ENCODE peak calls at places on chromosome 7, in nine cellular contexts. G, C, Z, K, W, V, N, X and Y are unnamed samples.

GRCh38 chr7:29977926-29978652 is 11.5 kb downstream of the SCRN1 start:
- DNase-seq in V (no peak), G (no peak), N (no peak), C (no peak), X (peak), K (no peak), W (peak), Z (no peak), Y (no peak)

GRCh38 chr7:121748546-121748945 is 124.4 kb upstream of the PTPRZ1 start:
- DNase-seq in N (no peak), Z (no peak), G (no peak), X (no peak), W (no peak), C (no peak), K (no peak), V (no peak), Y (no peak)

GRCh38 chr7:22109761-22110160 is 164.1 kb upstream of the CDCA7L start:
- DNase-seq in V (peak), Z (peak), C (no peak), X (peak), W (peak), G (no peak), N (peak), K (peak), Y (no peak)

GRCh38 chr7:85068796-85069195 is 118.1 kb downstream of the SEMA3D start:
- DNase-seq in X (no peak), K (no peak), C (no peak), Z (no peak), V (peak), N (peak), G (no peak), W (peak), Y (peak)

GRCh38 chr7:103011650-103012049 is 62.9 kb downstream of the FBXL13 start:
- DNase-seq in N (peak), X (no peak), Z (no peak), W (peak), V (peak), K (no peak), G (no peak), C (no peak), Y (no peak)

GRCh38 chr7:117781707-117782106 is 91.5 kb downstream of the CTTNBP2 start:
- DNase-seq in X (peak), N (peak), W (peak), V (no peak), K (no peak), C (no peak), G (no peak), Z (no peak), Y (no peak)

GRCh38 chr7:142800103-142800502 is 29.3 kb downstream of the PRSS2 start:
- DNase-seq in W (no peak), G (no peak), Z (no peak), X (no peak), V (no peak), K (no peak), C (no peak), N (no peak), Y (no peak)

GRCh38 chr7:120591-120991 is 71.8 kb upstream of the FAM20C start:
- DNase-seq in V (no peak), K (no peak), X (peak), G (no peak), W (no peak), C (no peak), Z (no peak), N (no peak), Y (no peak)

GRCh38 chr7:80724249-80724871 is 85.9 kb downstream of the CD36 start:
- DNase-seq in G (no peak), W (peak), Z (no peak), N (peak), V (peak), C (no peak), K (no peak), X (peak), Y (peak)

GRCh38 chr7:149862156-149862555 is 11.6 kb upstream of the ATP6V0E2 start:
- DNase-seq in N (no peak), C (no peak), X (no peak), W (no peak), V (no peak), G (no peak), K (no peak), Z (no peak), Y (no peak)

GRCh38 chr7:149863500-149863899 is 10.3 kb upstream of the ATP6V0E2 start:
- DNase-seq in G (no peak), X (no peak), Z (no peak), V (no peak), C (no peak), W (no peak), N (no peak), K (no peak), Y (no peak)

GRCh38 chr7:149859881-149860280 is 13.9 kb upstream of the ATP6V0E2 start:
- DNase-seq in X (no peak), K (no peak), W (no peak), N (no peak), G (no peak), Z (no peak), V (no peak), C (no peak), Y (no peak)

GRCh38 chr7:149860821-149861727 is 12.7 kb upstream of the ATP6V0E2 start:
- DNase-seq in V (no peak), C (no peak), Z (no peak), N (no peak), K (no peak), X (peak), W (no peak), G (no peak), Y (no peak)

DNA sequence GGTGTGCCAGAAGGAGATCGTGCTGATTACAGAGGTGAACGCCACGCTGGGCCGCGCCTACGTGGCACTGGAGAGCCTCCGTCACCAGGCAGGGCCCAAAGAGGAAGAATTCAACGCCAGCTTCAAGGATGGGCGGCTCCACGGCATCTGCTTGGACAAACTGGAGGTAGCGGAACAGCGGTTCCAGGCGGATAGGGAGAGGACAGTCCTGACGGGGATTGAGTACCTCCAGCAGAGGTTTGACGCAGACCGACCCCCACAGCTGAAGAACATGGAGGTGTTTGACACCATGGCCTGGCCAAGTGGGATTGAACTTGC is 12.1 kb upstream of the ATP6V0E2 start:
- DNase-seq in C (no peak), G (no peak), K (no peak), X (no peak), W (no peak), V (no peak), Z (no peak), N (no peak), Y (no peak)
- TF ChIP-seq CTCF in C (no peak), G (no peak), K (no peak), X (no peak), W (no peak), V (no peak), Z (no peak), N (no peak), Y (no peak)

GRCh38 chr7:108569381-108570145 is at the start of the genes DNAJB9 and THAP5:
- DNase-seq in K (peak), V (peak), G (peak), C (peak), W (peak), X (peak), N (peak), Z (peak), Y (peak)
- H3K4me3 ChIP-seq in K (peak), V (peak), G (peak), C (peak), W (peak), X (peak), N (peak), Z (peak), Y (peak)

DNA sequence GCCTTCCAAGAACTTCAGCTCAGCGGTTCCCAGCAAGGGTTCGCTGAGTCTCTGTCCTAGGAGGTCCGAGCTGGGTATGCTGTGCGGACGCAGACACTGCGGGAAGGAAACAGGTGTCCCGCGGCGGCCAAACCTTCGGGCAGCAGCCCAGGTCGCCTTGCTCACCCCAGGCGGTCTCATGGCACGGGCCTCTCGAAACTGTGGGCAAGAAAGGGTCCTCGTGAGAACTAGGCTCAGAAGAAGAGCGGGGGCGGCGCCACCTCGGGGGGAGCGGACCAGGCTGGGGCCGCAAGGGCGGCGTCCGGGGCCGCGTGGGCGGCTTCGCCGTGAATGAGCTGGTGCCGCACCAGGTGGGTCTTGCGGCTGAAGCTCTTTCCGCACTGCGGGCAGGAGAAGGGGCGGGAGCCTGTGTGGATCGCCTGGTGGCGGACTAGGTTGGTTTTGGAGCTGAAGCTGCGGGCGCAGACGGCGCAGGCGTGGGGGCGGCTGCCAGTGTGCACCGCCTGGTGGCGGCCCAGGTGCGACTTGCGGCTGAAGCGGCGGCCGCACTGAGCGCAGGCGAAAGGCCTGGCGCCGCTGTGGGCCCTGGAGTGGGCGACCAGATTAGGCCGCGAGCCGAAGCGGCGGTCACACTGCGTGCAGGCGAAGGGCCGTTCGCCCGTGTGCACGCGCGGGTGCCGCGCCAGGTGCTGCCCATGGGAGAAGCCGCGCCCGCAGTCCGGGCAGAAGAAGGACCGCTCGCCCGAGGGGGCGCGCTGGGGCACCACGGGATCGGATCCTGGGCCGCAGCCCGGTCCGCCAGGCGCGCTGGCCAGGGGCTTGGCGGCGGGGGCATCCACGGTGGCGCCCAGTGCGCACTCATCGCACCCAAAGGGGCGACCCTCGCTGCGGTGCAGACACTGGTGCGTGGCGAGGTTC is 8.6 kb downstream of the ZNF467 start:
- DNase-seq in K (peak), V (no peak), W (no peak), Z (no peak), N (no peak), C (no peak), G (no peak), X (peak), Y (no peak)
- TF ChIP-seq CTCF in K (peak), V (no peak), W (no peak), Z (no peak), N (no peak), C (no peak), G (no peak), X (peak), Y (peak)

GRCh38 chr7:91242097-91242846 is 22.0 kb upstream of the FZD1 start:
- DNase-seq in W (peak), V (peak), C (no peak), N (peak), Z (no peak), K (no peak), X (no peak), G (no peak), Y (no peak)

GRCh38 chr7:91247497-91247896 is 16.7 kb upstream of the FZD1 start:
- DNase-seq in N (no peak), W (no peak), G (no peak), V (no peak), C (no peak), Z (no peak), K (no peak), X (peak), Y (no peak)

GRCh38 chr7:91239772-91240171 is 24.5 kb upstream of the FZD1 start:
- DNase-seq in V (no peak), W (no peak), Z (no peak), G (no peak), X (no peak), C (no peak), N (no peak), K (no peak), Y (no peak)

GRCh38 chr7:91240546-91240945 is 23.7 kb upstream of the FZD1 start:
- DNase-seq in K (no peak), Z (no peak), W (no peak), V (peak), C (no peak), G (no peak), N (peak), X (no peak), Y (no peak)

DNA sequence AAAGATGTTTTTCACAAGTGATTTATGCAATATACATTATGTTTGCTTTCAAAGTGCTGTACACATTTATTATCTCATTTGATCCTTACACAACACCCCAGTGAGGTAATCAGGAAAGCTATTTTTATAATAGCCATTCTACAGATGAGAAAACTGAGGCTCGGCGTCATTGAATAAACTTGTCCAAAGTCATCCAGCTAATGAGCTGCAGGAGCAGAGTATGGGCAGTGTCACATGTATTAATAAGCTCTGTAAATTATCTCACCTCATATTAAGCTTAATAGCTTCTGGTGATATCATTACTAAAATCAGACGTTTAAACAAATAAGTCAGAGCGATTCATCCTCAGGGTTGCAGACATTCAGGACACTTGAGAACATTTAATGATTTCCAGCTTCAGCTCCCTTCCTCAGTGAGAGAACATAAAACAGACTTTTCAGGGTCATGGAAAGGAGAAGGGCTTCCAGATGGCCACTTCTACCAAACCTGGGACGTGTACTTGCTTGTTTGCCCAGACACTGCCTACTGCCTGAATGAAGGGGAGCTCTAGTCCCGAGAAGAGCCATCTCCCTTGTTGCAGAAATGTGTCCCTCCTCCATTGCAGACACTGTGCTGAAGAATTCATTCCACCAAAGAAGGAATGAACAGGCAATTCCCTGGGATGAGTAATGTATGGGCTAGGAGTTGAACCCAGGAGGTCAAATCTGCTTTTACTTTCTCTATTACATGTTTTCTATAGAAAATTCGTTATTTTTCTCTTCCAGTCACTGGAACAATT is 20.5 kb upstream of the FZD1 start:
- DNase-seq in C (no peak), V (no peak), N (peak), W (no peak), G (no peak), Z (no peak), X (no peak), K (no peak), Y (no peak)
- H3K4me3 ChIP-seq in C (no peak), V (no peak), N (no peak), W (no peak), G (no peak), Z (no peak), X (no peak), K (no peak), Y (no peak)

GRCh38 chr7:106962751-106963150 is 81.8 kb upstream of the PRKAR2B start:
- DNase-seq in G (no peak), N (no peak), X (no peak), W (no peak), C (no peak), Z (no peak), V (no peak), K (no peak), Y (no peak)

GRCh38 chr7:106964455-106964854 is 80.0 kb upstream of the PRKAR2B start:
- DNase-seq in C (no peak), Z (no peak), G (no peak), V (no peak), X (peak), W (no peak), N (peak), K (no peak), Y (no peak)

GRCh38 chr7:106957766-106958165 is 86.7 kb upstream of the PRKAR2B start:
- DNase-seq in G (no peak), Z (peak), V (no peak), C (no peak), K (no peak), X (no peak), N (no peak), W (peak), Y (no peak)

GRCh38 chr7:106959753-106960152 is 84.8 kb upstream of the PRKAR2B start:
- DNase-seq in N (no peak), X (peak), V (no peak), K (no peak), G (no peak), C (no peak), Z (peak), W (peak), Y (no peak)
- TF ChIP-seq CTCF in N (no peak), X (peak), V (peak), K (no peak), G (no peak), C (peak), Z (peak), W (peak), Y (peak)

DNA sequence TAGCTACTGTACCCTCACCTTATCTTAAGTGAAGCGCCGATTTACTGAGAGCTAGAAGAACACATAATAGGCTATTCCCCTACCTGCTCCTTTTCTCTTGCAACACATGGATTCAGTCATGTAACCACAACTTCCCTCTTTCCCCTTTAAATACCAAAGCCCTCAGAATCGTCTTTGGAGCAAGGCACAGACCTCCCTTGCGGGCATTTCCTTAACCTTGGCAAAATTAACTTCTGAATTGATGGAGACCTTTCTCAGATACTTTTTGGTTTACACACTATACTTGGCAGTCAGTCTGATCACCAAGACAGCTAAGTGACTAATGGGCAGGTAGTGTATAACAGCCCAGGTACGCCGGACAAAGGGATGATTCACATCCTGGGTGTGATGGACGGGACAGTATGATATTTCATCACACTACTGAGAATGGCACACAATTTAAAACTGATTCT is 72.7 kb upstream of the SEC61G start:
- DNase-seq in V (no peak), K (no peak), C (no peak), G (no peak), N (no peak), Z (no peak), W (peak), X (no peak), Y (no peak)
- H3K4me3 ChIP-seq in V (no peak), K (no peak), C (no peak), G (no peak), N (no peak), Z (no peak), W (peak), X (no peak), Y (no peak)

DNA sequence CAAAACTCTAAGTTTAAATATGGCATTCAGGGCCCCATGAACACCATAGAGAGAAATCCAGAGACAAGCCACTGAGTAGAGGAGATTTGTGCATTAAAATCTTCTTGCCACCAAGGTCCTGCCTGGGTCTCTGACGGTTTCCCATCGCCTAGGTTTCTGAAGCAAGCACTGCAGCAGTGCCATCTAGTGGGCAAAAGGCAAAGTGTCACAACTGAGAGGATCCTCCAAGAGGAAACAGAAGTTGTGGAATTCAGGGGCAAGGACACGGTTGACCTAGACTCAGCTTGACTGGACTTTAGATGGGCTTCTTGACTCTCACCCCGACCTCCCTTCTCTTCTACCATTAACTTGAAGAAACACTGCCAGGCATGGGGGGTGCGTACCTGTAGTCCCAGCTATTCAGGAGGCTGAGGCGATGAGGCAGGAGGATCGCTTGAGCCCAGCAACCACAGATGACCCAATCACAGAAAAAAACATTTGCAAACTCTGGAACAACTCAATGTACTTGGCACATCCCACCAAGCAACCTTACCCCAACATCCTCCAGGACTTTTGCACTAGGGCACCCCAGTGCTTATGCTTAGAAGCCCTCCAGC is 604.1 kb downstream of the GALNT17 start:
- DNase-seq in Z (peak), G (peak), C (peak), X (peak), V (peak), W (peak), N (peak), K (peak), Y (peak)
- TF ChIP-seq CTCF in Z (peak), G (peak), C (peak), X (peak), V (peak), W (peak), N (peak), K (peak), Y (peak)

DNA sequence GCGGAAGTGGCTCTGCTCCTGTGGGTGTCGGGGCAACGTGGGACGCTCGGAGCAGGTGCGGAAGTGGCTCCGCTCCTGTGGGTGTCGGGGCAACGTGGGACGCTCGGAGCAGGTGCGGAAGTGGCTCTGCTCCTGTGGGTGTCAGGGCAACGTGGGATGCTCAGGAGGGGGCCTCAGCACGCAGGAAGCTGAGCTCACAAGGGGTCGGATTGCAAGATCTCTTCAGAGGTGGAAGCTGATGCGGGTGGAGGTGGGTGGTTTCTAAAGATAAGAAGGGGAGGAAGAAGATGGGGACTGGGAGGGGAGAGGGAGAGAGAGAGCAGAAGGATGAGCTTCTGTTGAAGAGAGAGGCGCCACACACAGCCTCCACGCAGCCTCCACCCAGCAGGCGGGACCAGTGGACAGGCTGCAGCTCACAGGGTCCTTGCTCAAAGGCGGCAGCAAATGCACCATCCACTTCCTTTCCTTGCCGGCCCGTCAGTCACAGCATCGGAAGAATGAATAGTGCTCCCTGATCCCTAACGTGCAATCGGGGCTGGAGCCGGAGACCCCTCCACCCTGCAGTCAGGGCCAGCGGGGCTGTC is 78.7 kb downstream of the PTPRN2 start:
- DNase-seq in N (no peak), Z (no peak), X (no peak), W (no peak), C (no peak), V (no peak), K (no peak), G (no peak), Y (no peak)
- H3K4me3 ChIP-seq in N (no peak), Z (no peak), X (no peak), W (no peak), C (no peak), V (no peak), K (no peak), G (no peak), Y (no peak)

GRCh38 chr7:106891545-106892410 is 26.7 kb downstream of the PIK3CG start:
- DNase-seq in Z (no peak), C (no peak), X (peak), G (no peak), K (no peak), W (no peak), V (no peak), N (no peak), Y (no peak)
- TF ChIP-seq CTCF in Z (peak), C (peak), X (peak), G (no peak), K (no peak), W (no peak), V (no peak), N (no peak), Y (no peak)